ENCODE peak calls at places on chromosomes 16 and 17, in ten cellular contexts. H, W, F, U, M, P, N, D, L and G are unnamed samples.
A peak's percentile ranks its signal among the peaks of the same experiment; 100 is the strongest.

GRCh38 chr16:20329392-20330138 is 2.3 kb upstream of the GP2 start:
- DNase-seq in P (peak; percentile 59), N (no peak), U (no peak), W (no peak), F (no peak), L (no peak), M (no peak), D (no peak), H (no peak), G (no peak)

GRCh38 chr16:58508671-58509251 is 6.6 kb upstream of the SETD6 start:
- DNase-seq in U (no peak), F (no peak), H (no peak), W (no peak), P (peak; percentile 3), L (no peak), N (no peak), D (no peak), M (no peak), G (no peak)

GRCh38 chr17:44097110-44097810 is 26.2 kb downstream of the HDAC5 start:
- DNase-seq in N (no peak), U (no peak), W (no peak), L (no peak), M (no peak), F (peak; percentile 97), H (peak; percentile 66), D (no peak), P (peak; percentile 66), G (no peak)

GRCh38 chr17:80790021-80790765 is 201.4 kb upstream of the CHMP6 start:
- DNase-seq in U (no peak), F (no peak), L (no peak), N (no peak), M (no peak), W (no peak), H (no peak), D (no peak), P (no peak), G (peak; percentile 54)

GRCh38 chr17:62172492-62173291 is 107.6 kb upstream of the MED13 start:
- DNase-seq in F (no peak), W (no peak), H (peak; percentile 60), U (no peak), N (no peak), P (no peak), M (no peak), L (no peak), D (no peak), G (no peak)

GRCh38 chr17:63001689-63002394 is 35.8 kb downstream of the TANC2 start:
- DNase-seq in L (no peak), M (no peak), W (peak; percentile 71), P (no peak), H (no peak), F (no peak), U (no peak), D (no peak), N (no peak), G (no peak)

GRCh38 chr17:2939714-2940351 is 123.6 kb downstream of the OR1D5 start:
- DNase-seq in W (no peak), U (no peak), P (no peak), H (peak; percentile 53), D (no peak), F (no peak), N (no peak), M (no peak), L (no peak), G (no peak)

GRCh38 chr16:3282103-3282746 is 1.1 kb upstream of the ZNF263 start:
- DNase-seq in W (no peak), L (no peak), P (no peak), N (peak; percentile 88), H (no peak), D (no peak), U (no peak), F (no peak), M (peak; percentile 89), G (no peak)

GRCh38 chr17:61757168-61757567 is 106.2 kb downstream of the BRIP1 start:
- DNase-seq in U (no peak), W (no peak), M (no peak), H (no peak), D (no peak), L (no peak), P (no peak), F (no peak), N (no peak), G (no peak)

GRCh38 chr17:13393841-13394710 is 207.7 kb downstream of the HS3ST3A1 start:
- DNase-seq in P (no peak), N (no peak), D (no peak), W (peak; percentile 89), M (no peak), U (no peak), H (peak; percentile 52), F (no peak), L (no peak), G (no peak)

GRCh38 chr16:30664616-30665109 is 6.4 kb downstream of the FBRS start:
- DNase-seq in P (no peak), N (no peak), H (no peak), U (no peak), M (no peak), W (no peak), F (no peak), D (no peak), L (no peak), G (no peak)

GRCh38 chr16:57479422-57480126 is 6.7 kb downstream of the DOK4 start:
- DNase-seq in P (no peak), D (no peak), W (peak; percentile 35), F (no peak), M (peak; percentile 73), H (no peak), L (no peak), N (peak; percentile 82), U (no peak), G (no peak)

GRCh38 chr16:84893849-84894599 is 74.2 kb downstream of the CRISPLD2 start:
- DNase-seq in H (peak; percentile 74), U (no peak), L (no peak), W (no peak), N (no peak), D (no peak), P (no peak), F (peak; percentile 76), M (no peak), G (no peak)

GRCh38 chr17:27602721-27603445 is 28.1 kb upstream of the LGALS9 start:
- DNase-seq in P (peak; percentile 84), D (peak; percentile 43), L (peak; percentile 28), U (peak; percentile 68), W (peak; percentile 40), M (peak; percentile 33), F (peak; percentile 76), H (peak; percentile 45), N (peak; percentile 71), G (peak; percentile 83)

GRCh38 chr16:20409398-20410152 is at the start of gene ACSM5:
- DNase-seq in D (no peak), P (peak; percentile 73), L (no peak), W (no peak), M (no peak), F (peak; percentile 98), N (no peak), H (peak; percentile 63), U (no peak), G (no peak)

GRCh38 chr17:50151041-50151936 is 812 bp upstream of the PPP1R9B start:
- DNase-seq in U (peak; percentile 76), H (peak; percentile 87), L (peak; percentile 77), P (peak; percentile 90), M (peak; percentile 75), D (peak; percentile 76), N (peak; percentile 89), F (peak; percentile 92), W (peak; percentile 84), G (peak; percentile 94)

GRCh38 chr16:50396770-50397525 is 28.2 kb upstream of the BRD7 start:
- DNase-seq in H (no peak), P (no peak), W (peak; percentile 99), L (no peak), N (no peak), M (no peak), F (no peak), D (no peak), U (no peak), G (peak; percentile 17)

GRCh38 chr17:2996208-2996855 is 67.1 kb downstream of the OR1D5 start:
- DNase-seq in P (peak; percentile 61), M (no peak), N (no peak), L (no peak), H (no peak), F (no peak), D (no peak), W (no peak), U (no peak), G (no peak)

GRCh38 chr16:85157813-85158701 is 45.8 kb upstream of the CIBAR2 start:
- DNase-seq in U (no peak), W (no peak), L (no peak), F (no peak), D (no peak), M (peak; percentile 75), P (no peak), H (peak; percentile 37), N (peak; percentile 87), G (peak; percentile 52)

GRCh38 chr16:2468725-2469398 is 2.2 kb upstream of the NTN3 start:
- DNase-seq in N (peak; percentile 94), L (no peak), M (peak; percentile 98), D (no peak), W (no peak), U (no peak), P (peak; percentile 33), F (peak; percentile 65), H (no peak), G (no peak)

GRCh38 chr16:87278191-87279093 is 38.8 kb downstream of the C16orf95 start:
- DNase-seq in H (peak; percentile 55), U (peak; percentile 22), W (peak; percentile 58), P (peak; percentile 85), F (peak; percentile 72), M (peak; percentile 51), L (peak; percentile 5), D (peak; percentile 6), N (peak; percentile 69), G (peak; percentile 68)

GRCh38 chr17:61511480-61512182 is 59.4 kb downstream of the TBX4 start:
- DNase-seq in F (no peak), M (no peak), H (no peak), P (no peak), L (no peak), U (no peak), W (no peak), N (no peak), D (no peak), G (no peak)

GRCh38 chr17:51610834-51611233 is 350.5 kb downstream of the UTP18 start:
- DNase-seq in M (no peak), H (no peak), P (no peak), D (no peak), F (no peak), N (no peak), W (no peak), L (no peak), U (no peak), G (no peak)

GRCh38 chr17:14203392-14203791 is 33.3 kb downstream of the CDRT15 start:
- DNase-seq in W (no peak), M (no peak), D (no peak), F (no peak), P (no peak), U (no peak), H (no peak), L (no peak), N (no peak), G (peak; percentile 44)

GRCh38 chr16:19294156-19294649 is 8.7 kb downstream of the CLEC19A start:
- DNase-seq in P (peak; percentile 28), L (no peak), W (no peak), D (no peak), F (no peak), M (no peak), U (no peak), H (peak; percentile 99), N (no peak), G (peak; percentile 64)

GRCh38 chr16:8948069-8948593 is 15.6 kb downstream of the USP7 start:
- DNase-seq in F (no peak), W (no peak), L (no peak), P (no peak), U (no peak), M (no peak), H (no peak), N (no peak), D (no peak), G (no peak)

GRCh38 chr16:57619133-57619605 is 9.3 kb upstream of the ADGRG1 start:
- DNase-seq in W (no peak), H (no peak), U (no peak), F (peak; percentile 33), L (no peak), N (no peak), P (no peak), M (no peak), D (no peak), G (no peak)

GRCh38 chr17:253091-253846 is 71.8 kb upstream of the DOC2B start:
- DNase-seq in P (no peak), M (no peak), H (no peak), L (no peak), N (no peak), D (no peak), F (peak; percentile 45), U (no peak), W (no peak), G (no peak)